ENCODE peak calls at places on chromosomes 13 and 19, in seven cellular contexts. One of them, this sample, is unnamed.

GRCh38 chr19:839146-839872 is 1.5 kb upstream of the PRTN3 start:
- DNase-seq in IMR-90: no peak
- DNase-seq in mesenchymal stem cell: no peak
- DNase-seq in H1: no peak
- DNase-seq in mesendoderm: no peak
- DNase-seq in trophoblast cell: no peak
- DNase-seq in neuronal stem cell: no peak
- DNase-seq in this sample: no peak

GRCh38 chr13:76330756-76331155 is 555.4 kb downstream of the KCTD12 start:
- DNase-seq in neuronal stem cell: no peak
- DNase-seq in trophoblast cell: no peak
- DNase-seq in mesendoderm: no peak
- DNase-seq in mesenchymal stem cell: no peak
- DNase-seq in IMR-90: no peak
- DNase-seq in H1: no peak
- DNase-seq in this sample: no peak

GRCh38 chr13:50140742-50141659 is 125.8 kb downstream of the KCNRG start:
- DNase-seq in mesenchymal stem cell: no peak
- DNase-seq in IMR-90: no peak
- DNase-seq in trophoblast cell: peak; percentile 19
- DNase-seq in H1: no peak
- DNase-seq in mesendoderm: peak; percentile 46
- DNase-seq in neuronal stem cell: peak; percentile 17
- DNase-seq in this sample: no peak

GRCh38 chr13:80273717-80274116 is 67.2 kb downstream of the SPRY2 start:
- DNase-seq in neuronal stem cell: no peak
- DNase-seq in mesenchymal stem cell: no peak
- DNase-seq in trophoblast cell: no peak
- DNase-seq in H1: no peak
- DNase-seq in IMR-90: no peak
- DNase-seq in mesendoderm: no peak
- DNase-seq in this sample: no peak

GRCh38 chr13:76887070-76887563 is 912 bp upstream of the KCTD12 start:
- DNase-seq in IMR-90: no peak
- DNase-seq in trophoblast cell: no peak
- DNase-seq in mesenchymal stem cell: no peak
- DNase-seq in neuronal stem cell: peak; percentile 11
- DNase-seq in mesendoderm: peak; percentile 26
- DNase-seq in H1: peak; percentile 57
- DNase-seq in this sample: peak; percentile 41

GRCh38 chr13:46211521-46212351 is at the start of gene LRRC63:
- DNase-seq in H1: peak; percentile 81
- DNase-seq in mesendoderm: peak; percentile 77
- DNase-seq in IMR-90: no peak
- DNase-seq in trophoblast cell: peak; percentile 79
- DNase-seq in neuronal stem cell: peak; percentile 55
- DNase-seq in mesenchymal stem cell: peak; percentile 63
- DNase-seq in this sample: peak; percentile 81

GRCh38 chr13:35876601-35877000 is 254.6 kb downstream of the DCLK1 start:
- DNase-seq in mesendoderm: no peak
- DNase-seq in neuronal stem cell: no peak
- DNase-seq in trophoblast cell: peak; percentile 4
- DNase-seq in H1: no peak
- DNase-seq in IMR-90: no peak
- DNase-seq in mesenchymal stem cell: no peak
- DNase-seq in this sample: no peak

GRCh38 chr19:17183858-17184271 is 31.3 kb upstream of the USE1 start:
- DNase-seq in trophoblast cell: no peak
- DNase-seq in H1: no peak
- DNase-seq in mesendoderm: no peak
- DNase-seq in mesenchymal stem cell: no peak
- DNase-seq in IMR-90: no peak
- DNase-seq in neuronal stem cell: no peak
- DNase-seq in this sample: no peak

GRCh38 chr13:114067886-114068722 is 64.3 kb downstream of the RASA3 start:
- DNase-seq in mesendoderm: no peak
- DNase-seq in neuronal stem cell: no peak
- DNase-seq in trophoblast cell: peak; percentile 19
- DNase-seq in IMR-90: no peak
- DNase-seq in mesenchymal stem cell: no peak
- DNase-seq in H1: no peak
- DNase-seq in this sample: no peak

GRCh38 chr13:33610471-33611015 is 207.4 kb upstream of the RFC3 start:
- DNase-seq in IMR-90: no peak
- DNase-seq in neuronal stem cell: peak; percentile 26
- DNase-seq in mesendoderm: peak; percentile 83
- DNase-seq in H1: peak; percentile 56
- DNase-seq in mesenchymal stem cell: no peak
- DNase-seq in trophoblast cell: no peak
- DNase-seq in this sample: peak; percentile 84

GRCh38 chr13:36998624-36999041 is 507 bp downstream of the ALG5 start:
- DNase-seq in trophoblast cell: peak; percentile 2
- DNase-seq in mesenchymal stem cell: peak; percentile 38
- DNase-seq in mesendoderm: peak; percentile 33
- DNase-seq in IMR-90: no peak
- DNase-seq in H1: peak; percentile 66
- DNase-seq in neuronal stem cell: no peak
- DNase-seq in this sample: peak; percentile 34

GRCh38 chr13:43058318-43058674 is 34.9 kb downstream of the DNAJC15 start:
- DNase-seq in mesenchymal stem cell: peak; percentile 48
- DNase-seq in neuronal stem cell: no peak
- DNase-seq in H1: no peak
- DNase-seq in IMR-90: peak; percentile 62
- DNase-seq in trophoblast cell: peak; percentile 83
- DNase-seq in mesendoderm: peak; percentile 83
- DNase-seq in this sample: peak; percentile 45

GRCh38 chr19:35140898-35141626 is 2.0 kb upstream of the FXYD7 start:
- DNase-seq in trophoblast cell: peak; percentile 93
- DNase-seq in neuronal stem cell: peak; percentile 87
- DNase-seq in mesenchymal stem cell: peak; percentile 85
- DNase-seq in H1: peak; percentile 98
- DNase-seq in IMR-90: peak; percentile 86
- DNase-seq in mesendoderm: peak; percentile 95
- DNase-seq in this sample: peak; percentile 98

GRCh38 chr19:41309225-41310030 is 544 bp upstream of the CCDC97 start:
- DNase-seq in IMR-90: no peak
- DNase-seq in mesenchymal stem cell: peak; percentile 36
- DNase-seq in mesendoderm: no peak
- DNase-seq in H1: peak; percentile 48
- DNase-seq in trophoblast cell: peak; percentile 47
- DNase-seq in neuronal stem cell: no peak
- DNase-seq in this sample: no peak

GRCh38 chr13:25178070-25178469 is 6.0 kb upstream of the AMER2 start:
- DNase-seq in mesenchymal stem cell: no peak
- DNase-seq in trophoblast cell: no peak
- DNase-seq in mesendoderm: no peak
- DNase-seq in H1: no peak
- DNase-seq in IMR-90: no peak
- DNase-seq in neuronal stem cell: no peak
- DNase-seq in this sample: no peak

GRCh38 chr13:60887711-60888110 is 490.7 kb downstream of the TDRD3 start:
- DNase-seq in H1: no peak
- DNase-seq in mesenchymal stem cell: no peak
- DNase-seq in IMR-90: no peak
- DNase-seq in trophoblast cell: no peak
- DNase-seq in mesendoderm: no peak
- DNase-seq in neuronal stem cell: no peak
- DNase-seq in this sample: no peak

GRCh38 chr19:2231621-2232221 is 4.4 kb downstream of the PLEKHJ1 start:
- DNase-seq in neuronal stem cell: no peak
- DNase-seq in H1: no peak
- DNase-seq in mesendoderm: peak; percentile 36
- DNase-seq in mesenchymal stem cell: no peak
- DNase-seq in IMR-90: no peak
- DNase-seq in trophoblast cell: peak; percentile 33
- DNase-seq in this sample: peak; percentile 53

GRCh38 chr13:30818323-30818960 is 83.1 kb downstream of the ALOX5AP start:
- DNase-seq in IMR-90: peak; percentile 87
- DNase-seq in neuronal stem cell: no peak
- DNase-seq in H1: no peak
- DNase-seq in mesendoderm: no peak
- DNase-seq in trophoblast cell: peak; percentile 8
- DNase-seq in mesenchymal stem cell: peak; percentile 91
- DNase-seq in this sample: no peak

GRCh38 chr13:46893820-46894533 is 2.9 kb downstream of the HTR2A start:
- DNase-seq in mesendoderm: peak; percentile 70
- DNase-seq in IMR-90: peak; percentile 17
- DNase-seq in neuronal stem cell: peak; percentile 71
- DNase-seq in mesenchymal stem cell: peak; percentile 60
- DNase-seq in trophoblast cell: peak; percentile 49
- DNase-seq in H1: peak; percentile 94
- DNase-seq in this sample: peak; percentile 78

GRCh38 chr19:18340237-18340989 is at the start of gene PGPEP1:
- DNase-seq in H1: peak; percentile 97
- DNase-seq in IMR-90: peak; percentile 41
- DNase-seq in mesenchymal stem cell: peak; percentile 57
- DNase-seq in neuronal stem cell: peak; percentile 56
- DNase-seq in trophoblast cell: peak; percentile 70
- DNase-seq in mesendoderm: peak; percentile 80
- DNase-seq in this sample: peak; percentile 83

GRCh38 chr13:35927554-35927953 is 203.6 kb downstream of the DCLK1 start:
- DNase-seq in neuronal stem cell: no peak
- DNase-seq in trophoblast cell: peak; percentile 28
- DNase-seq in mesenchymal stem cell: peak; percentile 61
- DNase-seq in H1: no peak
- DNase-seq in mesendoderm: peak; percentile 78
- DNase-seq in IMR-90: peak; percentile 97
- DNase-seq in this sample: no peak

GRCh38 chr19:54158812-54159351 is 639 bp downstream of the LENG1 start:
- DNase-seq in neuronal stem cell: no peak
- DNase-seq in trophoblast cell: peak; percentile 33
- DNase-seq in mesendoderm: no peak
- DNase-seq in H1: no peak
- DNase-seq in mesenchymal stem cell: peak; percentile 39
- DNase-seq in IMR-90: peak; percentile 12
- DNase-seq in this sample: no peak

GRCh38 chr13:48655291-48655690 is 1.6 kb downstream of the CYSLTR2 start:
- DNase-seq in H1: no peak
- DNase-seq in trophoblast cell: no peak
- DNase-seq in mesendoderm: no peak
- DNase-seq in neuronal stem cell: no peak
- DNase-seq in mesenchymal stem cell: no peak
- DNase-seq in IMR-90: no peak
- DNase-seq in this sample: no peak

GRCh38 chr13:20997301-20998061 is 63.9 kb downstream of the LATS2 start:
- DNase-seq in mesendoderm: peak; percentile 71
- DNase-seq in mesenchymal stem cell: peak; percentile 91
- DNase-seq in IMR-90: peak; percentile 98
- DNase-seq in neuronal stem cell: no peak
- DNase-seq in H1: no peak
- DNase-seq in trophoblast cell: peak; percentile 89
- DNase-seq in this sample: peak; percentile 50

GRCh38 chr19:17420267-17420924 is 549 bp downstream of the MVB12A start:
- DNase-seq in neuronal stem cell: no peak
- DNase-seq in mesendoderm: peak; percentile 43
- DNase-seq in trophoblast cell: peak; percentile 54
- DNase-seq in IMR-90: no peak
- DNase-seq in H1: peak; percentile 70
- DNase-seq in mesenchymal stem cell: peak; percentile 41
- DNase-seq in this sample: peak; percentile 59

GRCh38 chr13:112984501-112984900 is 15.5 kb downstream of the MCF2L start:
- DNase-seq in IMR-90: no peak
- DNase-seq in neuronal stem cell: no peak
- DNase-seq in mesenchymal stem cell: no peak
- DNase-seq in H1: no peak
- DNase-seq in mesendoderm: no peak
- DNase-seq in trophoblast cell: peak; percentile 49
- DNase-seq in this sample: no peak
- H3K9ac ChIP-seq in IMR-90: no peak overlapping the region
- H3K9ac ChIP-seq in neuronal stem cell: no peak overlapping the region
- H3K9ac ChIP-seq in mesenchymal stem cell: no peak overlapping the region
- H3K9ac ChIP-seq in H1: no peak overlapping the region
- H3K9ac ChIP-seq in mesendoderm: no peak overlapping the region
- H3K9ac ChIP-seq in trophoblast cell: no peak overlapping the region
- H3K9ac ChIP-seq in this sample: no peak overlapping the region

DNA sequence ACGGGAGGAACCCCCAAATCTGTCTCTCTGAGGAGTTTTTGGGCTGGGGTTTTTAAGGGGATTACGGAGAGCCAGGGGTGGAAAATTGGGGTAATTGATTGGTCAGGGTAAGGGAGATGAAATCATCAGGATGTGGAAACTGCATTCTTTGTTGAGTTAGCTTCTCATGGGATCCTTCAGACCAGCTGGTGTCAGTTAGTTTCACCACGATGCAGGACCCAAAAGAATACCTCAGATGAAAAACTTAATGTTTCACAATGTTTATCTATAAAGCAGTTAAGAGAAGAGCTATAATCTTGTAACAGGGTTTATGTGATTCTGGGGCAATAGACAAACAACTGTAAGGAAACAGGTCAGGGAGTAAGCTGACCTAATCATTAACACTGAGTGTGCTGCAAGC is 230.8 kb downstream of the POU4F1 start:
- DNase-seq in neuronal stem cell: no peak
- DNase-seq in mesendoderm: no peak
- DNase-seq in mesenchymal stem cell: peak; percentile 4
- DNase-seq in IMR-90: no peak
- DNase-seq in trophoblast cell: no peak
- DNase-seq in H1: no peak
- DNase-seq in this sample: no peak
- H3K4ac ChIP-seq in neuronal stem cell: no peak overlapping the region
- H3K4ac ChIP-seq in mesendoderm: no peak overlapping the region
- H3K4ac ChIP-seq in mesenchymal stem cell: no peak overlapping the region
- H3K4ac ChIP-seq in IMR-90: no peak overlapping the region
- H3K4ac ChIP-seq in trophoblast cell: no peak overlapping the region
- H3K4ac ChIP-seq in H1: no peak overlapping the region
- H3K4ac ChIP-seq in this sample: no peak overlapping the region

GRCh38 chr19:37172368-37173366 is at the start of gene ZNF585A:
- DNase-seq in neuronal stem cell: peak; percentile 86
- DNase-seq in mesendoderm: peak; percentile 99
- DNase-seq in trophoblast cell: peak; percentile 99
- DNase-seq in H1: peak; percentile 58
- DNase-seq in IMR-90: peak; percentile 97
- DNase-seq in mesenchymal stem cell: peak; percentile 97
- DNase-seq in this sample: peak; percentile 96
- H3K9ac ChIP-seq in neuronal stem cell: no peak within 1 kb of the TSS
- H3K9ac ChIP-seq in mesendoderm: peak within 1 kb of the TSS; percentile 86
- H3K9ac ChIP-seq in trophoblast cell: peak within 1 kb of the TSS; percentile 88
- H3K9ac ChIP-seq in H1: peak within 1 kb of the TSS; percentile 82
- H3K9ac ChIP-seq in IMR-90: peak within 1 kb of the TSS; percentile 81
- H3K9ac ChIP-seq in mesenchymal stem cell: peak within 1 kb of the TSS; percentile 96
- H3K9ac ChIP-seq in this sample: peak within 1 kb of the TSS; percentile 80

DNA sequence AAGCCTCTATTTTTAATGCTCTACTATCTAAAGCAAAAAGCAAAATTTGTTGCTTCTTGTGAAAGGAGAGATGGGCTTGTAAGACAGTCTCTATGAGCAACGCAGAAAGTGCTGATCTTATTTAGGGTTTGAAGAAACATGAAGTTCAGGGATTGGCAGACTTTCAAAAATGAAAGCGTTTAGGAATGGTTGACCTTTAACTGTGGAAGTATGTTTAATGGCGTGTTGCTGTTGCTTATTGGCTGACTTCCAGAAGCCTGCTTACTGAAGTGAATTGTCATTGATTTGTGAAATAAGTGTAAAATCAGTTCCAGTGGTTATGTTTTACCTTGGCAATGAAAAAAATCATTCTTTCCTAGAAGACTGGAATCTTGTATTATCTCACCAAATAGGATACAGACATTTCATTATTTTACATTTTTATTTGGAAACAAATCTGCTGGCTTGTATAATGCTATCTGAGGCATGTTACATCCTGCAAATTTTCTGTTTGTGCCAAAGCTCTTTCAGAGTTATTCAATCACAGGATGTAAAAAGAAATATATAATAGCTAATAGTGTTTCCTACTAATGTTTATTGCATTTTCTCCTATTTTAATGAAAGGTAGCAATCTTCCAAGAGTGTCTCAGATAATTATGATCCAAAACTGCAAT is 221.3 kb upstream of the SLITRK6 start:
- DNase-seq in trophoblast cell: no peak
- DNase-seq in IMR-90: peak; percentile 41
- DNase-seq in mesendoderm: no peak
- DNase-seq in H1: no peak
- DNase-seq in neuronal stem cell: no peak
- DNase-seq in mesenchymal stem cell: peak; percentile 76
- DNase-seq in this sample: no peak
- H3K4ac ChIP-seq in trophoblast cell: no peak overlapping the region
- H3K4ac ChIP-seq in IMR-90: no peak overlapping the region
- H3K4ac ChIP-seq in mesendoderm: no peak overlapping the region
- H3K4ac ChIP-seq in H1: no peak overlapping the region
- H3K4ac ChIP-seq in neuronal stem cell: no peak overlapping the region
- H3K4ac ChIP-seq in mesenchymal stem cell: no peak overlapping the region
- H3K4ac ChIP-seq in this sample: no peak overlapping the region

This sample was measured in H9.